ENCODE peak calls at places on chromosomes 12 and 14, in seven cellular contexts. E is H9, C is choroid plexus epithelial cell, F is fibroblast of mammary gland, Z is body of pancreas, W is mammary epithelial cell, B is BE2C. Y is an unnamed sample.

GRCh38 chr12:110546339-110546738 is 36.8 kb downstream of the PPTC7 start:
- DNase-seq in C (peak), W (peak), F (peak), Z (no peak), E (no peak), B (no peak), Y (no peak)

GRCh38 chr14:26204954-26205479 is 392.8 kb downstream of the NOVA1 start:
- DNase-seq in B (peak), Z (peak), F (peak), C (peak), E (peak), W (no peak), Y (peak)

GRCh38 chr14:32677381-32677780 is 261.3 kb upstream of the NPAS3 start:
- DNase-seq in E (no peak), Z (no peak), C (no peak), F (no peak), B (no peak), W (no peak), Y (no peak)

GRCh38 chr14:95361373-95362179 is 41.9 kb upstream of the CLMN start:
- DNase-seq in B (no peak), F (peak), E (peak), Z (peak), C (peak), W (peak), Y (no peak)

GRCh38 chr12:49366652-49367380 is 446 bp upstream of the SPATS2 start:
- DNase-seq in Z (peak), E (peak), W (peak), C (peak), F (peak), B (peak), Y (peak)

GRCh38 chr12:40106655-40107054 is 774 bp upstream of the SLC2A13 start:
- DNase-seq in Z (no peak), W (no peak), B (no peak), F (no peak), C (peak), E (no peak), Y (no peak)

GRCh38 chr12:30218073-30218472 is 434.3 kb upstream of the TMTC1 start:
- DNase-seq in B (no peak), Z (no peak), C (no peak), W (no peak), E (no peak), F (no peak), Y (no peak)

GRCh38 chr14:73759183-73759713 is 45.1 kb upstream of the PNMA1 start:
- DNase-seq in F (peak), W (no peak), Z (peak), E (no peak), C (peak), B (peak), Y (peak)

GRCh38 chr12:110807640-110808039 is 39.1 kb upstream of the CCDC63 start:
- DNase-seq in F (no peak), C (no peak), B (no peak), E (peak), Z (no peak), W (peak), Y (no peak)

GRCh38 chr12:124276337-124276736 is 18.6 kb upstream of the RFLNA start:
- DNase-seq in C (no peak), B (no peak), E (no peak), W (no peak), F (no peak), Z (no peak), Y (no peak)

GRCh38 chr14:84797326-84797725 is 732.6 kb upstream of the FLRT2 start:
- DNase-seq in Z (no peak), B (no peak), E (no peak), W (no peak), C (no peak), F (no peak), Y (no peak)

DNA sequence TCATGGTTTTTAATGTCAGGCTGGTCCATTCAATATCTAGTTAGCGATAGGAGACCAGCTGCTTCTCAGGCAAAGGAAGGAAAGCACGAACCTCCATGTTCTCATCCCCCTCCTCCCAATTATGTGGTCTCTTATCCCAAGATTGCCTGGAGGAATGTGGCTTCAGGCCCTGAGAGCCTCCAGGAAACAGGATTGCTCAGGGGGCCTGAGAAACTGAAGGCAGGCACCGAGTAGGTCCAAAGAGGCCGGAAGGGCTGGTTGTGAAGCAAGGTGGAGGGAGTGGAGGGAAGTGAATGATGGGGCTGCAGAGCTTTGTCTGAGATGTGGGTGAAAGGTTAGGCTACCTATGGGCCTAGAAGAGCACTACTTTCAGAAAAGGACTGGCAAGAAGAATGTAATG is 188.2 kb upstream of the DDHD1 start:
- DNase-seq in W (no peak), E (no peak), B (no peak), Z (no peak), C (no peak), F (no peak), Y (no peak)
- TF ChIP-seq CTCF in W (no peak), E (no peak), B (no peak), Z (no peak), C (no peak), F (no peak), Y (no peak)

GRCh38 chr14:55302367-55302766 is 31.1 kb downstream of the FBXO34 start:
- DNase-seq in Z (no peak), F (no peak), B (no peak), W (no peak), C (no peak), E (no peak), Y (no peak)

GRCh38 chr14:55298423-55298822 is 27.2 kb downstream of the FBXO34 start:
- DNase-seq in F (no peak), Z (no peak), B (no peak), E (no peak), W (no peak), C (no peak), Y (no peak)

GRCh38 chr14:55294603-55295002 is 23.4 kb downstream of the FBXO34 start:
- DNase-seq in E (no peak), F (no peak), W (no peak), C (no peak), Z (no peak), B (no peak), Y (no peak)

GRCh38 chr14:55301722-55302121 is 30.5 kb downstream of the FBXO34 start:
- DNase-seq in Z (no peak), F (peak), C (peak), B (peak), E (no peak), W (peak), Y (no peak)

DNA sequence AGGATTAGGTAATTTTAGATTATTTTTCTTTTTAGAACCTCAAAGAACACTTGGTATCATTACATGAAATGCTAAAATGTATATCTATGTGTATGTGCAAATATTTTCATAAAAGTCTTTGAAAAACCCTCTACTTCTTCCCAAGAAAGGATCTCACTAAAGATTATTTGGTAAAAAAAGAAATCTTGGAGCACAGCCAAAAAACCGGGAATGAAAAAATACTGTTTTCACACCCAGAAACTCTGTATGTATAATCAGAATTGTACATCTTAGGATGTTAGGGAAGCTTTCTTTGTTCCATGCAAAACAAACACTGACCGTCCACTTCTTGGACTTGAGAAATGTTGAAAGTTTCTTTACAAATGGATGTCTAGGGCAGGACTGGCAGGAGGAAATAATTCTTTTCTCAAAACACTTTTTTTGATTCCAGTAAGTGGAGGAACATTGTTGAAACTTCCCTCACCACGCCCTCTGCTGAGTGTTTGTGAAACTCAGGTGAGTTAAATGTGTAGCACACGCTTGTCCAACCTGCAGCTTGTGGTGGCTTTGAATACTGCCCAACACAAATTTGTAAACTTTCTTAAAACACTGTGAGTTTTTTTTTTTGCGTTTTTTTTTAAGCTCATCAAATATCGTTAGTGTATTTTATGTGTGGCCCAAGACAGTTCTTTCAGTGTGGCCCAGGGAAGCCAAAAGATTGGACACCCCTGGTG is 26.5 kb downstream of the FBXO34 start:
- DNase-seq in Z (peak), E (no peak), C (no peak), W (peak), F (no peak), B (no peak), Y (no peak)
- TF ChIP-seq CTCF in Z (peak), E (peak), C (peak), W (peak), F (no peak), B (no peak), Y (no peak)

DNA sequence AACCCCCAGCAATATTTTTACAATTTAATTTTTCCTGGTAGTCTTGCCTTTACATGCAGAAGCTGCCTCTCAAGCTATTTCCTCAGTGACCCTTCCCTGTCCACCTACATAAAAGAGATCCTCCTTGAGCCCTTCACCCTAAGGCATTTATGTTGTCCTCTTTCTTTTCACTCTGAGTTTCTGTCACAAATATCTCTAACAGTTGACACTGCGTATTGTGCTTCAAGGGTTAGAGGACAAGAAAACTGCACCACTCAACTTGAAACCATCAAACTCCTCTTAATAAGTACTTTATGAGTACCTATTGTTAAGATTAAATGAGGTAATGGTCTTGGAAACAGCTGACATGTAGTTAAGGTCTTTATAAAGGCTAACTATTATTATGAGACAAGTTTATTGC is 557.7 kb downstream of the TRHDE start:
- DNase-seq in F (no peak), C (no peak), W (no peak), E (no peak), Z (no peak), B (no peak), Y (no peak)
- TF ChIP-seq CTCF in F (no peak), C (no peak), W (no peak), E (no peak), Z (no peak), B (no peak), Y (no peak)

GRCh38 chr14:62158779-62159178 is 396.6 kb downstream of the SNAPC1 start:
- DNase-seq in B (no peak), C (no peak), Z (no peak), W (no peak), E (no peak), F (no peak), Y (no peak)
- TF ChIP-seq CTCF in B (no peak), C (no peak), Z (no peak), W (no peak), E (no peak), F (no peak), Y (no peak)

DNA sequence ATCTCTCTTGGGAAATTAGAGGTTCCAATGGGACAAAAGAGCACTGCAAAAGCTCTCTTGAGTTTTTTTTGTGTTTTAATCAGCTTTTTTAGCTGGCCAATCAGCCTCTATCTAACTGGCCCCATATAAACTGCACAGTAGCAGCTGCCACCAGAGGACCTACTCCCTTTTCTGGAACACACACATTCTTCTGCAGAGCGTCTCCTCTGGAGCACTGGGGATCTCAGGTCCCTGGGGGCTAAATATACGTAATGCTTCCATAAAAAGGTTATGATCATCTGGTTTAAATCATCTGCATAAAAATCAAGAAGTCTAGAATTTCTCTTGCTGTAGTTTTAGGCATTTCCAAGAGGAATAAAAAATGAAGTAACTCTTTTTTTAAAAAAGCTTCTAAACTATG is 32.3 kb downstream of the TSPAN8 start:
- DNase-seq in W (no peak), F (peak), E (no peak), B (peak), Z (no peak), C (peak), Y (no peak)
- TF ChIP-seq CTCF in W (no peak), F (peak), E (no peak), B (peak), Z (no peak), C (peak), Y (no peak)

DNA sequence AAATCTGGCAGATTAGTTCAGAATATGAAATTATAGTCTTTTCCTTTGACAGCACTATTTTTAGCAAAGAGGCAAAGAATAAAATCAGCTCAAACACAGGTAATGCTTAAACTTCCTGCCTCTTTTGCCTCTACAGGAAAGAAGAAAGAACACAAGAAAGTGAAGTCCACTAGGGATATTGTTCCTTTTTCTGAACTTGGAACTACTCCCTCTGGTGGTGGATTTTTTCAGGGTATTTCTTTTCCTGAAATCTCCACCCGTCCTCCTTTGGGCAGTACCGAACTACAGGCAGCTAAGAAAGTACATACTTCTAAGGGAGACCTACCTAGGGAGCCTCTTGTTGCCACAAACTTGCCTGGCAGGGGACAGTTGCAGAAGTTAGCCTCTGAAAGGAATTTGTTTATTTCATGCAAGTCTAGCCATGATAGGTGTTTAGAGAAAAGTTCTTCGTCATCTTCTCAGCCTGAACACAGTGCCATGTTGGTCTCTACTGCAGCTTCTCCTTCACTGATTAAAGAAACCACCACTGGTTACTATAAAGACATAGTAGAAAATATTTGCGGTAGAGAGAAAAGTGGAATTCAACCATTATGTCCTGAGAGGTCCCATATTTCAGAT is 17.4 kb downstream of the TMPO start:
- DNase-seq in C (peak), B (no peak), Z (peak), W (peak), F (peak), E (no peak), Y (no peak)
- TF ChIP-seq CTCF in C (peak), B (peak), Z (peak), W (peak), F (peak), E (peak), Y (peak)

GRCh38 chr12:47273191-47273626 is 193.4 kb upstream of the AMIGO2 start:
- DNase-seq in E (no peak), F (no peak), C (no peak), B (no peak), W (peak), Z (no peak), Y (no peak)
- TF ChIP-seq CTCF in E (no peak), F (no peak), C (no peak), B (no peak), W (no peak), Z (no peak), Y (no peak)

DNA sequence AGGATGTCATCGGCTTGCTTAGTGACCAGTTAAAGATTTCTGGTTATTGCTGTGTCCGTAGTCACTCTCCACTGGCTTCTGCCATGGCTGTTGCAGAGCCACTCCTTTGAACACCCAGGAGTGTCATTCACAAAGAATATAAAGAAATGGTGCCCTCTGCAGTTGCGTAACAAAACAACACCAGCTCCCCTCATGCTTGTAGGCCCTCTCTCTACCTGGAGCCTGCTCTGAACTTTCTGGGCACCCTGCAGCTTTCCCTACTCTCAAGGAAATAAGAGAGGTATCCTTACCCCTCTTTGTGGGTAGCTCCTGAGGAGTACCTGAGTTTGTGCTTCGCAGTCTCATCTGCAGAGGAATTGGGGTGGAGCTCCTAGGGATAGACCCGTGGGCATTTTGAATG is 97.3 kb upstream of the TMEM260 start:
- DNase-seq in E (peak), W (no peak), C (peak), B (peak), F (peak), Z (no peak), Y (peak)
- TF ChIP-seq CTCF in E (peak), W (no peak), C (peak), B (peak), F (peak), Z (no peak), Y (peak)

GRCh38 chr14:91417983-91418386 is 365 bp upstream of the CCDC88C start:
- DNase-seq in W (no peak), C (no peak), E (peak), F (no peak), Z (peak), B (peak), Y (peak)

GRCh38 chr14:91417134-91417982 is at the start of gene CCDC88C:
- DNase-seq in B (peak), W (no peak), E (peak), C (no peak), F (no peak), Z (peak), Y (peak)

GRCh38 chr14:91419451-91419850 is 1.8 kb upstream of the CCDC88C start:
- DNase-seq in B (no peak), F (no peak), C (no peak), Z (no peak), W (no peak), E (no peak), Y (no peak)

GRCh38 chr14:91418387-91419043 is 895 bp upstream of the CCDC88C start:
- DNase-seq in Z (peak), F (peak), B (peak), E (peak), C (peak), W (peak), Y (peak)

DNA sequence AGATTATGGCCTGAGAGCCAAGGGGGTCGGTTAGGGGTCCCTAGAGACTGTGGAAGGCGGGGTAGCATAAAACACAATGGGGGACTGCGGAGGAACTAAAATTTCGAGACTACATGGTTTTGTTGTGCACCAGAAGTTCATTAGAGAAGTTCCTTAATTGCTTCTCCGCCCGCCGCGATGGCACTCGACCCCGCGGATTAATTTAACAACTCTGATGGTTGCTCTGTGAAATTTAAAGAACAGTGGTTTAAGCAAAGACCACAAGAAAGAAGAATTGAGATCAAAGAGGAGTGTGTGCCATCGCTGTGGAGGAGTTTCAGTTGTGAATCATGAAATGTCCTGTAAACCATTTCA is 1.4 kb upstream of the CCDC88C start:
- DNase-seq in F (no peak), B (no peak), E (no peak), C (no peak), Z (no peak), W (no peak), Y (no peak)
- TF ChIP-seq CTCF in F (no peak), B (no peak), E (peak), C (no peak), Z (no peak), W (no peak), Y (peak)

DNA sequence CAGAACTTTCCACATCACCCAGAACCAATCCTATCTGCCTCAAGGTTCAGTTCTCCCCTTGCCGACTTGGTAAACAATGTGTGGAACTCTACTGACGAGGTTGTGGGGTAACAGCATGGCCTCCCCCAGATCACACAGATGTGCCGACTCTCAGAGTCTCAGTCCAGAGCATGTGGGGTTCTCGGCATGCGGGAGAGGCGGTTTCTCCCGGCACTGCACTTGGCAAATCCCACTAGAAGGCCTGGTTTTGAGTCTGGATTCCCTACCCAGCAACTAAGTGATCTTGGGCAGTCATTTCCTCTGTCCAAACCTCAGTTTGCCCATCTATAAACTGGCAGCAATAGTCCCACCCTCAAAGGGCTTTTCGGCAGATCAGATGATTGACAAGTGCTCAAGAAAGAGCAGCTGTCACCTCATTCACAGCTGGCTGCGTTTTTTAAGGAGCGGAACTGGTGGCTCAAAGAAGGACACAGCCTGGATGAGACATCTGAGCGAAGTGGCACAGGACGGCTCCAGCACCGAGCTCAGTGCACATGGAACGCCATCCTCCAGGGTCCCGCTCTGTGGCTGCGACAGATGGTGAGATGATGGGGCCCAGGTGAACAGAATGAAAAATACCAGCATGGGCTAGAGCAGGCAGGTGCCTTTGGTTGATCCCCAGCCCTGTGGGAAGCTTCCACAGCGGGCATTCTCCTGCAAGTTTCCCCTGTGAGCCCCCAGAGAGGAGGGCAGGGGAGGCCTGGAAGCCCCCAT is 7.3 kb downstream of the TESC start:
- DNase-seq in F (no peak), E (no peak), W (no peak), C (no peak), B (no peak), Z (peak), Y (no peak)
- TF ChIP-seq CTCF in F (no peak), E (no peak), W (no peak), C (no peak), B (no peak), Z (no peak), Y (no peak)